ENCODE peak calls at places on chromosomes 12 and 14, in seven cellular contexts. One of them, this sample, is unnamed.

GRCh38 chr14:37116933-37117844 is 55.2 kb downstream of the SLC25A21 start:
- DNase-seq in kidney epithelial cell: no peak
- DNase-seq in type B pancreatic cell: no peak
- DNase-seq in breast epithelium: no peak
- DNase-seq in AG09319: peak; percentile 63
- DNase-seq in HFFc6: peak; percentile 39
- DNase-seq in choroid plexus epithelial cell: peak; percentile 91
- DNase-seq in this sample: no peak

GRCh38 chr12:49636979-49637378 is 13.6 kb downstream of the PRPF40B start:
- DNase-seq in HFFc6: peak; percentile 60
- DNase-seq in type B pancreatic cell: no peak
- DNase-seq in AG09319: peak; percentile 23
- DNase-seq in breast epithelium: no peak
- DNase-seq in kidney epithelial cell: no peak
- DNase-seq in choroid plexus epithelial cell: peak; percentile 87
- DNase-seq in this sample: no peak

GRCh38 chr12:106058256-106059182 is 80.2 kb downstream of the NUAK1 start:
- DNase-seq in breast epithelium: no peak
- DNase-seq in HFFc6: peak; percentile 60
- DNase-seq in choroid plexus epithelial cell: peak; percentile 69
- DNase-seq in type B pancreatic cell: no peak
- DNase-seq in kidney epithelial cell: no peak
- DNase-seq in AG09319: no peak
- DNase-seq in this sample: no peak

GRCh38 chr14:102822311-102822863 is 45.1 kb downstream of the TRAF3 start:
- DNase-seq in HFFc6: no peak
- DNase-seq in AG09319: no peak
- DNase-seq in kidney epithelial cell: no peak
- DNase-seq in type B pancreatic cell: no peak
- DNase-seq in choroid plexus epithelial cell: no peak
- DNase-seq in breast epithelium: no peak
- DNase-seq in this sample: no peak

GRCh38 chr12:55001198-55001827 is 16.8 kb upstream of the TESPA1 start:
- DNase-seq in breast epithelium: no peak
- DNase-seq in AG09319: no peak
- DNase-seq in type B pancreatic cell: no peak
- DNase-seq in HFFc6: no peak
- DNase-seq in choroid plexus epithelial cell: no peak
- DNase-seq in kidney epithelial cell: no peak
- DNase-seq in this sample: no peak

GRCh38 chr12:50097952-50098351 is 5.9 kb upstream of the GPD1 start:
- DNase-seq in kidney epithelial cell: no peak
- DNase-seq in breast epithelium: no peak
- DNase-seq in AG09319: no peak
- DNase-seq in choroid plexus epithelial cell: no peak
- DNase-seq in HFFc6: no peak
- DNase-seq in type B pancreatic cell: no peak
- DNase-seq in this sample: no peak

GRCh38 chr12:106767954-106768501 is 6.5 kb upstream of the RIC8B start:
- DNase-seq in HFFc6: no peak
- DNase-seq in AG09319: no peak
- DNase-seq in breast epithelium: no peak
- DNase-seq in choroid plexus epithelial cell: peak; percentile 60
- DNase-seq in type B pancreatic cell: no peak
- DNase-seq in kidney epithelial cell: no peak
- DNase-seq in this sample: no peak

GRCh38 chr14:105499256-105500035 is 8.4 kb downstream of the TEDC1 start:
- DNase-seq in kidney epithelial cell: no peak
- DNase-seq in type B pancreatic cell: no peak
- DNase-seq in HFFc6: no peak
- DNase-seq in AG09319: no peak
- DNase-seq in choroid plexus epithelial cell: no peak
- DNase-seq in breast epithelium: no peak
- DNase-seq in this sample: no peak

GRCh38 chr14:55316528-55316927 is 45.3 kb downstream of the FBXO34 start:
- DNase-seq in AG09319: no peak
- DNase-seq in choroid plexus epithelial cell: no peak
- DNase-seq in breast epithelium: no peak
- DNase-seq in kidney epithelial cell: peak; percentile 14
- DNase-seq in type B pancreatic cell: no peak
- DNase-seq in HFFc6: no peak
- DNase-seq in this sample: no peak

GRCh38 chr12:128930591-128930990 is 77.3 kb downstream of the GLT1D1 start:
- DNase-seq in AG09319: no peak
- DNase-seq in type B pancreatic cell: no peak
- DNase-seq in choroid plexus epithelial cell: no peak
- DNase-seq in breast epithelium: no peak
- DNase-seq in kidney epithelial cell: no peak
- DNase-seq in HFFc6: no peak
- DNase-seq in this sample: no peak

GRCh38 chr12:62642509-62642908 is 175.9 kb downstream of the MON2 start:
- DNase-seq in kidney epithelial cell: no peak
- DNase-seq in HFFc6: no peak
- DNase-seq in choroid plexus epithelial cell: no peak
- DNase-seq in AG09319: no peak
- DNase-seq in breast epithelium: no peak
- DNase-seq in type B pancreatic cell: no peak
- DNase-seq in this sample: no peak

GRCh38 chr12:87793134-87793533 is 236.1 kb downstream of the C12orf50 start:
- DNase-seq in choroid plexus epithelial cell: peak; percentile 74
- DNase-seq in HFFc6: no peak
- DNase-seq in breast epithelium: no peak
- DNase-seq in type B pancreatic cell: no peak
- DNase-seq in kidney epithelial cell: no peak
- DNase-seq in AG09319: no peak
- DNase-seq in this sample: no peak

GRCh38 chr12:117318591-117318990 is 42.8 kb downstream of the NOS1 start:
- DNase-seq in type B pancreatic cell: no peak
- DNase-seq in AG09319: no peak
- DNase-seq in kidney epithelial cell: no peak
- DNase-seq in HFFc6: no peak
- DNase-seq in breast epithelium: no peak
- DNase-seq in choroid plexus epithelial cell: no peak
- DNase-seq in this sample: no peak

GRCh38 chr12:12467222-12467621 is 95.4 kb downstream of the DUSP16 start:
- DNase-seq in kidney epithelial cell: no peak
- DNase-seq in type B pancreatic cell: no peak
- DNase-seq in AG09319: no peak
- DNase-seq in HFFc6: no peak
- DNase-seq in breast epithelium: no peak
- DNase-seq in choroid plexus epithelial cell: no peak
- DNase-seq in this sample: no peak

GRCh38 chr14:64296561-64296960 is 2.4 kb upstream of the ESR2 start:
- DNase-seq in breast epithelium: no peak
- DNase-seq in choroid plexus epithelial cell: peak; percentile 57
- DNase-seq in kidney epithelial cell: no peak
- DNase-seq in type B pancreatic cell: no peak
- DNase-seq in AG09319: no peak
- DNase-seq in HFFc6: no peak
- DNase-seq in this sample: no peak

GRCh38 chr14:64292197-64292596 is 2.0 kb downstream of the ESR2 start:
- DNase-seq in AG09319: no peak
- DNase-seq in choroid plexus epithelial cell: no peak
- DNase-seq in kidney epithelial cell: no peak
- DNase-seq in type B pancreatic cell: no peak
- DNase-seq in breast epithelium: no peak
- DNase-seq in HFFc6: no peak
- DNase-seq in this sample: no peak

GRCh38 chr14:64294672-64295413 is 672 bp upstream of the ESR2 start:
- DNase-seq in HFFc6: peak; percentile 29
- DNase-seq in kidney epithelial cell: no peak
- DNase-seq in choroid plexus epithelial cell: peak; percentile 68
- DNase-seq in type B pancreatic cell: peak; percentile 80
- DNase-seq in AG09319: no peak
- DNase-seq in breast epithelium: no peak
- DNase-seq in this sample: peak; percentile 84

GRCh38 chr14:64289571-64289970 is 4.6 kb downstream of the ESR2 start:
- DNase-seq in AG09319: no peak
- DNase-seq in breast epithelium: no peak
- DNase-seq in HFFc6: no peak
- DNase-seq in choroid plexus epithelial cell: no peak
- DNase-seq in kidney epithelial cell: no peak
- DNase-seq in type B pancreatic cell: no peak
- DNase-seq in this sample: no peak

DNA sequence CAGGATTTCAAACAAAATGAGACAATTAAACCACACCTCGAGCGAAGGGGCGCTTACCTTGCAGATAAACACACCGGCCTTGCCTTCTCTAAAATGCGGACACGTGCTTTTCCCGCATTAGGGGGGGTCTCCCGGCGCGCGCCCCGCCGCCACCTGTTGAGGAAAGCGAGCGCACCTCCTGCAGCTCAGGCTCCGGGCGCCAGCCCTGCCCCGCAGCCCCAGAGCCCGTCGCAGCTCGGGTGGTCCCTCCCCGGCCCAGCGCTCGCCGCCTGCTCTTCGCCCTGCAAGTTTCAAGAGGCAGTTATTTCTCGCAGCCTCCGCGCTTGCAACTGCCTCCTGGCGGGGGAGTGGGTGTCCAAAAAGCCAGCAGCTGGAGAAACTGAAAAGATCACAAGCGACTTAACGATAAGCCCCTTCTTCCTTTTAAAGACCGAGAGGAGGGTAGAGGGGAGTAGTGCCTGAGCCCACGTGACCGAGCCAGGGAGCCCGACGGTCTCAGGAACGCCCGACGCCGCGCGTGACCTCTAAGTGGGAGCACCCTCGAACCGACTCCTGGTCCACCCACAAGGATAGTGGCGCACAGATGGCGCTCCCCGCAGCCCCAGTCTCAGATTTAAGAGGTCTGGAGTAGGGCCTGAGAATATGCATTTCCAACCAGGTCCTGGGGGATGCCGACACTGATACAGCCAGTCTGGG is at the start of gene ESR2:
- DNase-seq in breast epithelium: no peak
- DNase-seq in kidney epithelial cell: no peak
- DNase-seq in AG09319: no peak
- DNase-seq in type B pancreatic cell: peak; percentile 71
- DNase-seq in HFFc6: no peak
- DNase-seq in choroid plexus epithelial cell: peak; percentile 67
- DNase-seq in this sample: peak; percentile 28
- TF ChIP-seq CTCF in breast epithelium: no peak
- TF ChIP-seq CTCF in kidney epithelial cell: peak; percentile 30
- TF ChIP-seq CTCF in AG09319: peak; percentile 48
- TF ChIP-seq CTCF in type B pancreatic cell: no peak
- TF ChIP-seq CTCF in HFFc6: no peak
- TF ChIP-seq CTCF in choroid plexus epithelial cell: peak; percentile 72
- TF ChIP-seq CTCF in this sample: no peak

GRCh38 chr12:39476121-39476520 is 33.2 kb upstream of the KIF21A start:
- DNase-seq in type B pancreatic cell: no peak
- DNase-seq in AG09319: no peak
- DNase-seq in kidney epithelial cell: no peak
- DNase-seq in HFFc6: no peak
- DNase-seq in choroid plexus epithelial cell: no peak
- DNase-seq in breast epithelium: no peak
- DNase-seq in this sample: no peak
- TF ChIP-seq CTCF in type B pancreatic cell: no peak
- TF ChIP-seq CTCF in AG09319: no peak
- TF ChIP-seq CTCF in kidney epithelial cell: no peak
- TF ChIP-seq CTCF in HFFc6: no peak
- TF ChIP-seq CTCF in choroid plexus epithelial cell: no peak
- TF ChIP-seq CTCF in breast epithelium: no peak
- TF ChIP-seq CTCF in this sample: no peak

GRCh38 chr12:2679816-2680675 is 114.7 kb upstream of the FKBP4 start:
- DNase-seq in breast epithelium: peak; percentile 49
- DNase-seq in HFFc6: no peak
- DNase-seq in type B pancreatic cell: no peak
- DNase-seq in choroid plexus epithelial cell: no peak
- DNase-seq in AG09319: no peak
- DNase-seq in kidney epithelial cell: no peak
- DNase-seq in this sample: no peak

GRCh38 chr12:2680676-2681039 is 114.1 kb upstream of the FKBP4 start:
- DNase-seq in breast epithelium: no peak
- DNase-seq in HFFc6: no peak
- DNase-seq in choroid plexus epithelial cell: no peak
- DNase-seq in AG09319: no peak
- DNase-seq in kidney epithelial cell: no peak
- DNase-seq in type B pancreatic cell: no peak
- DNase-seq in this sample: no peak

GRCh38 chr12:2683283-2684025 is 111.3 kb upstream of the FKBP4 start:
- DNase-seq in kidney epithelial cell: no peak
- DNase-seq in AG09319: no peak
- DNase-seq in HFFc6: no peak
- DNase-seq in choroid plexus epithelial cell: no peak
- DNase-seq in breast epithelium: no peak
- DNase-seq in type B pancreatic cell: no peak
- DNase-seq in this sample: no peak

GRCh38 chr12:2681426-2682205 is 113.2 kb upstream of the FKBP4 start:
- DNase-seq in type B pancreatic cell: no peak
- DNase-seq in breast epithelium: no peak
- DNase-seq in AG09319: no peak
- DNase-seq in kidney epithelial cell: no peak
- DNase-seq in HFFc6: no peak
- DNase-seq in choroid plexus epithelial cell: no peak
- DNase-seq in this sample: no peak

DNA sequence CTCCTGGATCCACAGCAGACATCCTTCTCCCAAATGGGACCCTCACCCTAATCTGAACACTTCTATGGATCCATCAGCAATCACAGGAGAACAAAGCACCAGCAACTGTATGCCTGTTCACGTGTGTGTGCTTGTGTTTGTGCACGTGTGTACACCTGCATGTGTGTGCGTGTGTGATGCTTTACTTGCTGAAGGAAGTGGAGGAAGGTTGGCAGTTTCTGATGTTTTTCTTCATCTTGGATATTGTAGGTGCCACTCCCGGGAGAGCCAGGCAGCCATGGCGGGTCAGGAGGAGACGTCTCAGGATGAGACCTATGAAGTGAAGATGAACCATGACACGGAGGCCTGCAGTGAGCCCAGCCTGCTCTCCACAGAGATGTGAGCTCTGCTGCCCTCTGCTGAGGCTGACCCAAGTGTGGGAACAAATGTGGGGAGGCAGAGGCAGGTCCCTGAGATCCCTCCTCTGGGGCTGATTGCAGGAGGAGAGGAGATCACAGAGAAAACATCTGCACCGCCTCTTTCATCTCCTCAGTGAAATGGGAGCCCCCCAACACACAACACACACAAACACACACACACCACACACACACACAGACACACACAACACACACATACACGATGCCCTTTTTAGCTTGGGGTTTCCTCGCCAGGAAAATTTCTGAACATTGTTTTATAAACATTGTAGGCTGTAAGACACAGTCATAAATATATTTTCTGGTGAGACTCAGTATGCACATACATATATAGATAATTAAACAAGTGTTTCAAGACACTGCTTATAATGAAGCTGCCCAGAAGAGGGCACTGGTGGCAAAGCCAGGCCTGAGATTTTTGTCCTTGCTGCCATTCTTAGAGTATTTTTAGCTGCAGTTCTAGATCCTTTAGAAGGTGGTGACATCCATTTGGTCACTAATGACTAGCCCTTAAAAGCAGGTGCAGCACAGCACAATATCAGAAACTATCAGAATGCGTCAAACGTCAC is 112.2 kb upstream of the FKBP4 start:
- DNase-seq in AG09319: no peak
- DNase-seq in type B pancreatic cell: no peak
- DNase-seq in HFFc6: peak; percentile 55
- DNase-seq in choroid plexus epithelial cell: peak; percentile 58
- DNase-seq in kidney epithelial cell: no peak
- DNase-seq in breast epithelium: no peak
- DNase-seq in this sample: no peak
- TF ChIP-seq CTCF in AG09319: peak; percentile 34
- TF ChIP-seq CTCF in type B pancreatic cell: peak; percentile 72
- TF ChIP-seq CTCF in HFFc6: peak; percentile 73
- TF ChIP-seq CTCF in choroid plexus epithelial cell: peak; percentile 70
- TF ChIP-seq CTCF in kidney epithelial cell: peak; percentile 51
- TF ChIP-seq CTCF in breast epithelium: no peak
- TF ChIP-seq CTCF in this sample: no peak

GRCh38 chr12:9372202-9372601 is 164.0 kb upstream of the PZP start:
- DNase-seq in kidney epithelial cell: no peak
- DNase-seq in type B pancreatic cell: no peak
- DNase-seq in AG09319: no peak
- DNase-seq in breast epithelium: no peak
- DNase-seq in choroid plexus epithelial cell: peak; percentile 56
- DNase-seq in HFFc6: no peak
- DNase-seq in this sample: no peak
- TF ChIP-seq CTCF in kidney epithelial cell: no peak
- TF ChIP-seq CTCF in type B pancreatic cell: no peak
- TF ChIP-seq CTCF in AG09319: peak; percentile 12
- TF ChIP-seq CTCF in breast epithelium: no peak
- TF ChIP-seq CTCF in choroid plexus epithelial cell: peak; percentile 63
- TF ChIP-seq CTCF in HFFc6: peak; percentile 48
- TF ChIP-seq CTCF in this sample: no peak